ENCODE peak calls at places on chromosome 10, in seven cellular contexts. One of them, this sample, is unnamed.
A peak's percentile ranks its signal among the peaks of the same experiment; 100 is the strongest.

GRCh38 chr10:3672220-3672619 is 112.8 kb downstream of the KLF6 start:
- DNase-seq in CD8-positive, alpha-beta memory T cell: no peak
- DNase-seq in aorta: no peak
- DNase-seq in T-helper 9 cell: no peak
- DNase-seq in iris pigment epithelial cell: no peak
- DNase-seq in skeletal muscle cell: no peak
- DNase-seq in stimulated activated CD4-positive, alpha-beta T cell treated with anti-CD3 and anti-CD28 coated beads, Interleukin-15, amount 100 ng/mL, for 24 hours: no peak
- DNase-seq in this sample: no peak

GRCh38 chr10:123544986-123545385 is 121.2 kb upstream of the GPR26 start:
- DNase-seq in CD8-positive, alpha-beta memory T cell: no peak
- DNase-seq in aorta: no peak
- DNase-seq in T-helper 9 cell: no peak
- DNase-seq in iris pigment epithelial cell: no peak
- DNase-seq in skeletal muscle cell: no peak
- DNase-seq in stimulated activated CD4-positive, alpha-beta T cell treated with anti-CD3 and anti-CD28 coated beads, Interleukin-15, amount 100 ng/mL, for 24 hours: no peak
- DNase-seq in this sample: no peak

GRCh38 chr10:132263866-132264265 is 43.9 kb downstream of the STK32C start:
- DNase-seq in CD8-positive, alpha-beta memory T cell: no peak
- DNase-seq in aorta: no peak
- DNase-seq in T-helper 9 cell: no peak
- DNase-seq in iris pigment epithelial cell: no peak
- DNase-seq in skeletal muscle cell: no peak
- DNase-seq in stimulated activated CD4-positive, alpha-beta T cell treated with anti-CD3 and anti-CD28 coated beads, Interleukin-15, amount 100 ng/mL, for 24 hours: no peak
- DNase-seq in this sample: no peak

GRCh38 chr10:77409697-77410471 is 227.7 kb downstream of the KCNMA1 start:
- DNase-seq in CD8-positive, alpha-beta memory T cell: no peak
- DNase-seq in aorta: no peak
- DNase-seq in T-helper 9 cell: no peak
- DNase-seq in iris pigment epithelial cell: no peak
- DNase-seq in skeletal muscle cell: no peak
- DNase-seq in stimulated activated CD4-positive, alpha-beta T cell treated with anti-CD3 and anti-CD28 coated beads, Interleukin-15, amount 100 ng/mL, for 24 hours: no peak
- DNase-seq in this sample: no peak

GRCh38 chr10:114684822-114685209 is 26.7 kb upstream of the ABLIM1 start:
- DNase-seq in CD8-positive, alpha-beta memory T cell: no peak
- DNase-seq in aorta: no peak
- DNase-seq in T-helper 9 cell: no peak
- DNase-seq in iris pigment epithelial cell: peak; percentile 77
- DNase-seq in skeletal muscle cell: no peak
- DNase-seq in stimulated activated CD4-positive, alpha-beta T cell treated with anti-CD3 and anti-CD28 coated beads, Interleukin-15, amount 100 ng/mL, for 24 hours: no peak
- DNase-seq in this sample: peak; percentile 60

GRCh38 chr10:75400769-75401568 is 595 bp downstream of the ZNF503 start:
- DNase-seq in CD8-positive, alpha-beta memory T cell: no peak
- DNase-seq in aorta: peak; percentile 89
- DNase-seq in T-helper 9 cell: no peak
- DNase-seq in iris pigment epithelial cell: peak; percentile 36
- DNase-seq in skeletal muscle cell: peak; percentile 35
- DNase-seq in stimulated activated CD4-positive, alpha-beta T cell treated with anti-CD3 and anti-CD28 coated beads, Interleukin-15, amount 100 ng/mL, for 24 hours: peak; percentile 46
- DNase-seq in this sample: peak; percentile 29

GRCh38 chr10:132656283-132657126 is 118.9 kb downstream of the INPP5A start:
- DNase-seq in CD8-positive, alpha-beta memory T cell: no peak
- DNase-seq in aorta: peak; percentile 68
- DNase-seq in T-helper 9 cell: no peak
- DNase-seq in iris pigment epithelial cell: no peak
- DNase-seq in skeletal muscle cell: no peak
- DNase-seq in stimulated activated CD4-positive, alpha-beta T cell treated with anti-CD3 and anti-CD28 coated beads, Interleukin-15, amount 100 ng/mL, for 24 hours: no peak
- DNase-seq in this sample: no peak

GRCh38 chr10:49398000-49398861 is 2.3 kb upstream of the DRGX start:
- DNase-seq in CD8-positive, alpha-beta memory T cell: peak; percentile 35
- DNase-seq in aorta: peak; percentile 87
- DNase-seq in T-helper 9 cell: peak; percentile 53
- DNase-seq in iris pigment epithelial cell: peak; percentile 42
- DNase-seq in skeletal muscle cell: no peak
- DNase-seq in stimulated activated CD4-positive, alpha-beta T cell treated with anti-CD3 and anti-CD28 coated beads, Interleukin-15, amount 100 ng/mL, for 24 hours: peak; percentile 66
- DNase-seq in this sample: peak; percentile 29

GRCh38 chr10:127496045-127496444 is 53.1 kb upstream of the NPS start:
- DNase-seq in CD8-positive, alpha-beta memory T cell: no peak
- DNase-seq in aorta: no peak
- DNase-seq in T-helper 9 cell: no peak
- DNase-seq in iris pigment epithelial cell: no peak
- DNase-seq in skeletal muscle cell: no peak
- DNase-seq in stimulated activated CD4-positive, alpha-beta T cell treated with anti-CD3 and anti-CD28 coated beads, Interleukin-15, amount 100 ng/mL, for 24 hours: no peak
- DNase-seq in this sample: no peak

GRCh38 chr10:118944959-118945622 is 84.4 kb upstream of the NANOS1 start:
- DNase-seq in CD8-positive, alpha-beta memory T cell: no peak
- DNase-seq in aorta: no peak
- DNase-seq in T-helper 9 cell: no peak
- DNase-seq in iris pigment epithelial cell: peak; percentile 28
- DNase-seq in skeletal muscle cell: no peak
- DNase-seq in stimulated activated CD4-positive, alpha-beta T cell treated with anti-CD3 and anti-CD28 coated beads, Interleukin-15, amount 100 ng/mL, for 24 hours: no peak
- DNase-seq in this sample: no peak

GRCh38 chr10:102678842-102679289 is 34.6 kb downstream of the TRIM8 start:
- DNase-seq in CD8-positive, alpha-beta memory T cell: no peak
- DNase-seq in aorta: peak; percentile 86
- DNase-seq in T-helper 9 cell: no peak
- DNase-seq in iris pigment epithelial cell: peak; percentile 59
- DNase-seq in skeletal muscle cell: no peak
- DNase-seq in stimulated activated CD4-positive, alpha-beta T cell treated with anti-CD3 and anti-CD28 coated beads, Interleukin-15, amount 100 ng/mL, for 24 hours: peak; percentile 44
- DNase-seq in this sample: peak; percentile 74

GRCh38 chr10:29254123-29255046 is 34.5 kb upstream of the LYZL1 start:
- DNase-seq in CD8-positive, alpha-beta memory T cell: no peak
- DNase-seq in aorta: no peak
- DNase-seq in T-helper 9 cell: no peak
- DNase-seq in iris pigment epithelial cell: peak; percentile 55
- DNase-seq in skeletal muscle cell: no peak
- DNase-seq in stimulated activated CD4-positive, alpha-beta T cell treated with anti-CD3 and anti-CD28 coated beads, Interleukin-15, amount 100 ng/mL, for 24 hours: no peak
- DNase-seq in this sample: peak; percentile 17

GRCh38 chr10:72738476-72738875 is 46.5 kb downstream of the MCU start:
- DNase-seq in CD8-positive, alpha-beta memory T cell: no peak
- DNase-seq in aorta: no peak
- DNase-seq in T-helper 9 cell: no peak
- DNase-seq in iris pigment epithelial cell: peak; percentile 11
- DNase-seq in skeletal muscle cell: no peak
- DNase-seq in stimulated activated CD4-positive, alpha-beta T cell treated with anti-CD3 and anti-CD28 coated beads, Interleukin-15, amount 100 ng/mL, for 24 hours: no peak
- DNase-seq in this sample: no peak

GRCh38 chr10:3068201-3068967 is 1.0 kb downstream of the PFKP start:
- DNase-seq in CD8-positive, alpha-beta memory T cell: peak; percentile 54
- DNase-seq in aorta: peak; percentile 88
- DNase-seq in T-helper 9 cell: peak; percentile 38
- DNase-seq in iris pigment epithelial cell: peak; percentile 72
- DNase-seq in skeletal muscle cell: no peak
- DNase-seq in stimulated activated CD4-positive, alpha-beta T cell treated with anti-CD3 and anti-CD28 coated beads, Interleukin-15, amount 100 ng/mL, for 24 hours: peak; percentile 84
- DNase-seq in this sample: peak; percentile 60

GRCh38 chr10:131703527-131703926 is 197.3 kb upstream of the PPP2R2D start:
- DNase-seq in CD8-positive, alpha-beta memory T cell: no peak
- DNase-seq in aorta: peak; percentile 53
- DNase-seq in T-helper 9 cell: no peak
- DNase-seq in iris pigment epithelial cell: no peak
- DNase-seq in skeletal muscle cell: no peak
- DNase-seq in stimulated activated CD4-positive, alpha-beta T cell treated with anti-CD3 and anti-CD28 coated beads, Interleukin-15, amount 100 ng/mL, for 24 hours: no peak
- DNase-seq in this sample: no peak

GRCh38 chr10:119871881-119872609 is 598 bp downstream of the MCMBP start:
- DNase-seq in CD8-positive, alpha-beta memory T cell: peak; percentile 50
- DNase-seq in aorta: peak; percentile 85
- DNase-seq in T-helper 9 cell: peak; percentile 49
- DNase-seq in iris pigment epithelial cell: peak; percentile 53
- DNase-seq in skeletal muscle cell: no peak
- DNase-seq in stimulated activated CD4-positive, alpha-beta T cell treated with anti-CD3 and anti-CD28 coated beads, Interleukin-15, amount 100 ng/mL, for 24 hours: peak; percentile 68
- DNase-seq in this sample: no peak